ENCODE peak calls at places on chromosome 10, in six cellular contexts. Z, T, S, O, V and X are unnamed samples.

GRCh38 chr10:48701139-48701901 is 16.6 kb downstream of the WDFY4 start:
- DNase-seq in O (no peak), S (peak), T (no peak), Z (no peak), V (no peak), X (no peak)

GRCh38 chr10:80477813-80478212 is 23.7 kb downstream of the TSPAN14 start:
- DNase-seq in V (no peak), T (no peak), S (no peak), Z (no peak), O (no peak), X (peak)

GRCh38 chr10:37436361-37436760 is 311.0 kb downstream of the ANKRD30A start:
- DNase-seq in V (no peak), T (no peak), O (no peak), S (no peak), Z (no peak), X (no peak)

GRCh38 chr10:77471069-77471536 is 166.5 kb downstream of the KCNMA1 start:
- DNase-seq in V (no peak), T (no peak), S (no peak), O (no peak), Z (no peak), X (no peak)

GRCh38 chr10:129096340-129096984 is 370.6 kb upstream of the MGMT start:
- DNase-seq in S (peak), V (peak), O (no peak), Z (no peak), T (peak), X (peak)

GRCh38 chr10:130456616-130457015 is 320.4 kb downstream of the GLRX3 start:
- DNase-seq in O (no peak), T (no peak), V (no peak), S (peak), Z (no peak), X (no peak)

GRCh38 chr10:80280071-80280800 is 9.2 kb downstream of the MAT1A start:
- DNase-seq in O (no peak), V (no peak), Z (no peak), T (no peak), S (peak), X (no peak)

GRCh38 chr10:74078037-74078436 is 72.6 kb downstream of the AP3M1 start:
- DNase-seq in Z (no peak), S (no peak), V (no peak), T (no peak), O (no peak), X (no peak)

GRCh38 chr10:62653254-62653653 is 151.3 kb upstream of the ADO start:
- DNase-seq in T (no peak), Z (no peak), O (no peak), S (no peak), V (no peak), X (no peak)

GRCh38 chr10:2731940-2732339 is 335.4 kb upstream of the PFKP start:
- DNase-seq in Z (no peak), T (no peak), O (no peak), V (no peak), S (no peak), X (no peak)

GRCh38 chr10:125662616-125663015 is 20.3 kb downstream of the TEX36 start:
- DNase-seq in O (no peak), Z (no peak), V (no peak), T (no peak), S (no peak), X (peak)

GRCh38 chr10:131011936-131012640 is 299.4 kb downstream of the TCERG1L start:
- DNase-seq in T (no peak), S (no peak), V (no peak), O (no peak), Z (no peak), X (no peak)

GRCh38 chr10:114893248-114893647 is 44.7 kb upstream of the TRUB1 start:
- DNase-seq in Z (no peak), T (no peak), V (no peak), O (no peak), S (no peak), X (no peak)

GRCh38 chr10:6040205-6040604 is 22.0 kb downstream of the IL2RA start:
- DNase-seq in Z (no peak), S (no peak), T (no peak), O (no peak), V (no peak), X (no peak)

GRCh38 chr10:79905322-79906314 is 43.3 kb downstream of the SFTPD start:
- DNase-seq in S (no peak), T (no peak), V (peak), Z (no peak), O (no peak), X (peak)

GRCh38 chr10:97321032-97321806 is 2.1 kb downstream of the FRAT1 start:
- DNase-seq in T (peak), Z (peak), O (no peak), V (peak), S (no peak), X (no peak)

GRCh38 chr10:16816830-16817124 is 447 bp downstream of the RSU1 start:
- DNase-seq in T (no peak), S (peak), O (no peak), V (no peak), Z (peak), X (no peak)

GRCh38 chr10:79146611-79147130 is 77.9 kb downstream of the ZMIZ1 start:
- DNase-seq in Z (no peak), T (peak), O (no peak), S (no peak), V (peak), X (peak)

GRCh38 chr10:8193546-8193945 is 139.1 kb downstream of the GATA3 start:
- DNase-seq in V (no peak), T (no peak), S (no peak), Z (no peak), O (no peak), X (no peak)

GRCh38 chr10:71389768-71390434 is 6.8 kb upstream of the CDH23 start:
- DNase-seq in T (no peak), S (no peak), V (no peak), Z (no peak), O (no peak), X (no peak)

GRCh38 chr10:71999360-72000072 is 35.3 kb downstream of the CHST3 start:
- DNase-seq in S (no peak), Z (peak), O (no peak), V (no peak), T (peak), X (peak)

GRCh38 chr10:77230194-77230593 is 407.4 kb downstream of the KCNMA1 start:
- DNase-seq in V (no peak), S (no peak), O (no peak), T (no peak), Z (no peak), X (peak)

GRCh38 chr10:6270951-6271350 is 68.2 kb downstream of the PFKFB3 start:
- DNase-seq in S (no peak), T (no peak), O (no peak), Z (no peak), V (no peak), X (no peak)

GRCh38 chr10:97882142-97883091 is 32.8 kb downstream of the GOLGA7B start:
- DNase-seq in O (peak), V (peak), T (peak), S (no peak), Z (no peak), X (peak)

GRCh38 chr10:52688906-52689305 is 83.7 kb downstream of the MBL2 start:
- DNase-seq in T (no peak), S (no peak), O (no peak), V (no peak), Z (no peak), X (no peak)

DNA sequence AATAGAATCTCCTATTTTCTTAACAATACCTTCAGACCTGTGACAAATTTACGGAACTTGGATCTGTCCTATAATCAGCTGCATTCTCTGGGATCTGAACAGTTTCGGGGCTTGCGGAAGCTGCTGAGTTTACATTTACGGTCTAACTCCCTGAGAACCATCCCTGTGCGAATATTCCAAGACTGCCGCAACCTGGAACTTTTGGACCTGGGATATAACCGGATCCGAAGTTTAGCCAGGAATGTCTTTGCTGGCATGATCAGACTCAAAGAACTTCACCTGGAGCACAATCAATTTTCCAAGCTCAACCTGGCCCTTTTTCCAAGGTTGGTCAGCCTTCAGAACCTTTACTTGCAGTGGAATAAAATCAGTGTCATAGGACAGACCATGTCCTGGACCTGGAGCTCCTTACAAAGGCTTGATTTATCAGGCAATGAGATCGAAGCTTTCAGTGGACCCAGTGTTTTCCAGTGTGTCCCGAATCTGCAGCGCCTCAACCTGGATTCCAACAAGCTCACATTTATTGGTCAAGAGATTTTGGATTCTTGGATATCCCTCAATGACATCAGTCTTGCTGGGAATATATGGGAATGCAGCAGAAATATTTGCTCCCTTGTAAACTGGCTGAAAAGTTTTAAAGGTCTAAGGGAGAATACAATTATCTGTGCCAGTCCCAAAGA is 1.6 kb downstream of the LRRTM3 start:
- DNase-seq in O (no peak), S (no peak), V (no peak), Z (no peak), T (no peak), X (no peak)
- H3K4me3 ChIP-seq in O (no peak), S (no peak), V (no peak), Z (peak), T (no peak), X (no peak)

DNA sequence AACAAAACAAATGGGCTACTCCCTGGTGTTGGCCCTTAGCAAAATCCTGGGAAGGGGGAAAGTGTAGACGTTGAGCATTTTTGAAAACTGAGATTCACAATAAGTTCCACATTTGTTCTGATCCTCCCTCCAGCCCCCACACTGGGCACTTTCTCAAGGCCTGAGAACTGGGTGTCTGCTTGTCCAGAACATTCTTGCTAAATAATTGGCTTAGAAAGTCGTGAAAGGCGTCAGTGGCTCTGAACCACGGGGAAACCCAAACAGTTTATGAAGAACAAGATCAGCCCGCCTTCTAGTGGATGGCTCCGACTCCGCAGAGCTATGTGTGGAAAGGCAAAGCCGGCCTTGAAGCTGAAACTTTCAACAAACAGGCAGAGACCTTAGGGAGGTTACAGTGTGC is 370.1 kb downstream of the PRPF18 start:
- DNase-seq in V (peak), O (no peak), T (peak), Z (no peak), S (peak), X (peak)
- TF ChIP-seq CTCF in V (no peak), O (no peak), T (peak), Z (no peak), S (no peak), X (peak)

DNA sequence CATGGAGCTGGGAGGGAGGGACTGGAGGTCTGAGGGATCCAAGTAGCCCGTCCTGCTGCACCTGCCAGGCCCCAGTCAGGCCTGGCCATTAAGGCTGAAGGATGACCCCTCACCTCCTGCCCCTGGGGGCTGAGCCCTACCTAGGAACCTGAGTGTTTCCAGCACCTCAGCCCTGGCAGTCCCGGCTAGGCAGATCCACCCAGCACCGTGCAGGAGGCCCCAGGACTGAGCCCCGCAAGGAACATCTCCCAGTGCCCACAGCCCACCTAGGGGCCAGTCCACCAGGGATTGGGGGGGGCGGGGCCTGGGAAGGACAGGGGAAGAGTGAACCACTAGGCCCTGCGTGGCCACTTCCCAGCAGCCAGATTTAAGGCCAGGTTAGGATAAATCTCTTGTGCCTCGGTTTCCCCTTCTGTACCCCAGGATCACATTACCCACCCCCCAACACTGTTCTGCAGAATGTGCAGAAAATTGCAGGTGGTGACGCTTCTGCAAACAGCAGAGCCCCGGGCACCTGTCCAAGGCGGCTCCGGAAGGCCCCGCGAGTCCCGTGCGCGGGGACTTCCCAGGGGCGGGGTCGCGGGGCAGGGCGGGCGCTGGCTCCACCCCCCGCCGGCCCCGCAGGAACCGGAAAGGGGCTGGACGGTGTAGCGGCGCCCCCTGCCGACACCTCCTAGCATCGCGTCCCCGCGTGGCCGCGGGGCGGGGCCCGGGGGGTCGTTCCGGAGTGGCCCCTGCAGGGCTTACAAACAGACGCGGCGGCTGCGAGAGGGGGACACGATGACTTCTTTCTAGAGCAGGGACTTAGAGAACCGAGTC is 55.9 kb downstream of the PWWP2B start:
- DNase-seq in V (peak), Z (peak), S (no peak), O (no peak), T (peak), X (peak)
- H3K4me3 ChIP-seq in V (no peak), Z (peak), S (no peak), O (no peak), T (no peak), X (peak)

GRCh38 chr10:110600487-110601101 is 33.1 kb downstream of the SMC3 start:
- DNase-seq in T (no peak), S (no peak), V (peak), Z (peak), O (no peak), X (peak)
- TF ChIP-seq CTCF in T (no peak), S (no peak), V (peak), Z (peak), O (peak), X (peak)

GRCh38 chr10:101830322-101831168 is 12.3 kb upstream of the OGA start:
- DNase-seq in S (no peak), Z (peak), V (peak), T (peak), O (peak), X (peak)
- H3K4me3 ChIP-seq in S (peak), Z (peak), V (peak), T (peak), O (peak), X (peak)